ENCODE peak calls at places on chromosome 1, in five cellular contexts. O, W, C, I and T are unnamed samples.

GRCh38 chr1:101915597-101915996 is 81.1 kb downstream of the OLFM3 start:
- DNase-seq in O (no peak), W (no peak), C (no peak), I (no peak), T (no peak)

GRCh38 chr1:229224308-229224707 is 46.6 kb upstream of the RAB4A start:
- DNase-seq in O (no peak), W (no peak), C (no peak), I (peak; percentile 42), T (no peak)

GRCh38 chr1:53349968-53350852 is 22.3 kb upstream of the LRP8 start:
- DNase-seq in O (no peak), W (no peak), C (no peak), I (no peak), T (no peak)

GRCh38 chr1:39333296-39333695 is 128.8 kb downstream of the MACF1 start:
- DNase-seq in O (no peak), W (no peak), C (no peak), I (no peak), T (no peak)

GRCh38 chr1:84688461-84689061 is 1.7 kb downstream of the SSX2IP start:
- DNase-seq in O (no peak), W (no peak), C (no peak), I (peak; percentile 15), T (no peak)

GRCh38 chr1:213596729-213597128 is 391.0 kb upstream of the PROX1 start:
- DNase-seq in O (no peak), W (no peak), C (no peak), I (no peak), T (no peak)

GRCh38 chr1:169102567-169102966 is 3.9 kb upstream of the ATP1B1 start:
- DNase-seq in O (no peak), W (no peak), C (peak; percentile 51), I (peak; percentile 87), T (peak; percentile 28)

GRCh38 chr1:34787461-34788420 is 5.1 kb upstream of the GJA4 start:
- DNase-seq in O (no peak), W (no peak), C (no peak), I (no peak), T (no peak)

GRCh38 chr1:30095051-30095450 is 628.3 kb downstream of the MATN1 start:
- DNase-seq in O (no peak), W (no peak), C (no peak), I (no peak), T (no peak)

GRCh38 chr1:41572224-41572623 is 87.7 kb upstream of the EDN2 start:
- DNase-seq in O (no peak), W (no peak), C (no peak), I (no peak), T (no peak)

GRCh38 chr1:65728504-65728903 is 64.2 kb upstream of the PDE4B start:
- DNase-seq in O (no peak), W (no peak), C (no peak), I (no peak), T (no peak)

GRCh38 chr1:65725064-65725463 is 67.6 kb upstream of the PDE4B start:
- DNase-seq in O (no peak), W (no peak), C (no peak), I (no peak), T (no peak)

GRCh38 chr1:65719391-65719790 is 73.3 kb upstream of the PDE4B start:
- DNase-seq in O (no peak), W (no peak), C (no peak), I (no peak), T (no peak)

GRCh38 chr1:65722461-65722860 is 70.2 kb upstream of the PDE4B start:
- DNase-seq in O (no peak), W (no peak), C (no peak), I (no peak), T (no peak)

GRCh38 chr1:65724151-65724550 is 68.5 kb upstream of the PDE4B start:
- DNase-seq in O (no peak), W (no peak), C (no peak), I (no peak), T (no peak)
- H3K27ac ChIP-seq in O (no peak overlapping the region), W (no peak overlapping the region), C (no peak overlapping the region), I (no peak overlapping the region), T (no peak overlapping the region)

DNA sequence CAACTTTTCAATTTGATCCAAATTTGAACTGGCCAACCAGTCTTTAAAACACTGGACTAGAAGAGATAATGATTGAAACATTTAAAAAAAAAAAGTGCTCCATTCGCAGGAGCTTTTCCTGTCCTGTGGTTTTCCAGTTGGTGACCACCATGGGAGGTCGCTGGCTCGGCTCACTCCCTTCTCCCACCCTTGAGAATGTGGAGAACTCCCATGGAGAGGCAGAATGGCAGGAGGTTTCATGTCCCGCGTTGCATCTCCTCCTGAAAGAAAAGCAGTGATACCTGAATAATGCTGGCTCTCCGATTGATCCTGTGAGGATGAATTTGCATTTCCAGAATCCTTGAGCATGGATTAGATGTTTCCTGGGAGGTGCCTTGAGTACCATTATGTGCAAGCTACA is 16.5 kb upstream of the MPZL1 start:
- DNase-seq in O (no peak), W (no peak), C (no peak), I (no peak), T (no peak)
- H3K27ac ChIP-seq in O (no peak overlapping the region), W (no peak overlapping the region), C (no peak overlapping the region), I (no peak overlapping the region), T (no peak overlapping the region)

DNA sequence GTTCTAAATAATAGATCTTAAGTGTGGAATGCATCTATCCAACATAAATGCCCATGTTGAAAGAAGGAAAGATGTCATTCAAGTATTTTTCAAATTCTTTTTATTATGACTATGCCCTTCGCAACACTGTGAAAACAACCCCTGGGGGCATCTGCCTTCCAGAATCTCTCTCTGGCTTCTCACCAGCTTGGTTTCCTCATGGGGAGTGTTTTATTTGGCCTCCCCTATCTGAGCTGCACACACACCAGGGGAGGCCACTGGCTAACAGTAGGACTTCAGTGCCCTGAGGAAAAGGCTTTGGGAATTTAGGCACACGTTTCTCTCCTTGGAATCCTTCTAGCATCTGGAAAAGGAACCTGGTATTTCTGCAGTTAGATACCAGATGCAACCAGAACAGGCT is 130.6 kb downstream of the EDEM3 start:
- DNase-seq in O (no peak), W (no peak), C (no peak), I (no peak), T (no peak)
- H3K27ac ChIP-seq in O (peak overlapping the region; percentile 93), W (no peak overlapping the region), C (no peak overlapping the region), I (no peak overlapping the region), T (no peak overlapping the region)

GRCh38 chr1:94754570-94754969 is 65.6 kb upstream of the SLC44A3 start:
- DNase-seq in O (no peak), W (no peak), C (no peak), I (no peak), T (no peak)
- H3K27ac ChIP-seq in O (peak overlapping the region; percentile 89), W (no peak overlapping the region), C (no peak overlapping the region), I (peak overlapping the region; percentile 1), T (no peak overlapping the region)

DNA sequence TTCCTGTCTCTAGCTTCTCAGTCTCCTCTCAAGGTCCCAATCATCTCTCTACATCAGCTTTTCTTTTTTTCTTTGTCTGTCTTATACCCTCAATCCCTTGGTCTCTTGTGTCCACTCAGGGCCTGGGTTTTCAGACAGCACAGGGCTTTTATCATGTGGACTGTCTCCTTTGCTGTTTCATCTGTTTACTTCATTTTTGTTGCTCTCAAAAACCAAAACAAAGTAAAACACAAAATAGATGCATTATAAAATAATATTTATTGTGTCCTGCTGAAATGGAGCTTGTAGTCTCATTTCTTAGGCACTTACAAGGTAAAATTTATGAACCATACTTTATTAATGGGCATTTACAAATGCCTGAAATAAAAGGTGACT is 17.8 kb upstream of the SLAMF6 start:
- DNase-seq in O (no peak), W (no peak), C (no peak), I (no peak), T (no peak)
- H3K27ac ChIP-seq in O (no peak overlapping the region), W (no peak overlapping the region), C (no peak overlapping the region), I (no peak overlapping the region), T (no peak overlapping the region)